ENCODE peak calls at places on chromosomes 16 and 17, in six cellular contexts. One of them, this sample, is unnamed.

GRCh38 chr16:880471-881171 is 80.1 kb upstream of the GNG13 start:
- DNase-seq in non-pigmented ciliary epithelial cell: no peak
- DNase-seq in fibroblast of the aortic adventitia: no peak
- DNase-seq in upper lobe of right lung: no peak
- DNase-seq in mesenchymal stem cell: no peak
- DNase-seq in hepatocyte: no peak
- DNase-seq in this sample: peak; percentile 64

GRCh38 chr16:3859875-3860274 is 20.6 kb downstream of the CREBBP start:
- DNase-seq in mesenchymal stem cell: no peak
- DNase-seq in hepatocyte: no peak
- DNase-seq in non-pigmented ciliary epithelial cell: no peak
- DNase-seq in fibroblast of the aortic adventitia: no peak
- DNase-seq in upper lobe of right lung: no peak
- DNase-seq in this sample: no peak

GRCh38 chr17:42087736-42088705 is 10.3 kb downstream of the ZNF385C start:
- DNase-seq in fibroblast of the aortic adventitia: no peak
- DNase-seq in non-pigmented ciliary epithelial cell: no peak
- DNase-seq in mesenchymal stem cell: no peak
- DNase-seq in hepatocyte: no peak
- DNase-seq in upper lobe of right lung: no peak
- DNase-seq in this sample: no peak

GRCh38 chr17:77489898-77490265 is 349.1 kb downstream of the SEC14L1 start:
- DNase-seq in hepatocyte: no peak
- DNase-seq in upper lobe of right lung: peak; percentile 68
- DNase-seq in mesenchymal stem cell: no peak
- DNase-seq in non-pigmented ciliary epithelial cell: no peak
- DNase-seq in fibroblast of the aortic adventitia: peak; percentile 70
- DNase-seq in this sample: peak; percentile 93

GRCh38 chr17:5711344-5711743 is 127.0 kb upstream of the NLRP1 start:
- DNase-seq in fibroblast of the aortic adventitia: no peak
- DNase-seq in hepatocyte: no peak
- DNase-seq in mesenchymal stem cell: no peak
- DNase-seq in upper lobe of right lung: no peak
- DNase-seq in non-pigmented ciliary epithelial cell: no peak
- DNase-seq in this sample: no peak

GRCh38 chr17:41530062-41531048 is 2.2 kb upstream of the KRT19 start:
- DNase-seq in hepatocyte: peak; percentile 91
- DNase-seq in mesenchymal stem cell: peak; percentile 96
- DNase-seq in non-pigmented ciliary epithelial cell: peak; percentile 83
- DNase-seq in fibroblast of the aortic adventitia: peak; percentile 97
- DNase-seq in upper lobe of right lung: no peak
- DNase-seq in this sample: no peak

GRCh38 chr17:64938925-64939474 is 19.7 kb upstream of the LRRC37A3 start:
- DNase-seq in non-pigmented ciliary epithelial cell: no peak
- DNase-seq in upper lobe of right lung: peak; percentile 84
- DNase-seq in mesenchymal stem cell: peak; percentile 37
- DNase-seq in hepatocyte: peak; percentile 58
- DNase-seq in fibroblast of the aortic adventitia: peak; percentile 37
- DNase-seq in this sample: peak; percentile 86

GRCh38 chr17:17565471-17566365 is 25.8 kb downstream of the PEMT start:
- DNase-seq in mesenchymal stem cell: no peak
- DNase-seq in hepatocyte: no peak
- DNase-seq in fibroblast of the aortic adventitia: peak; percentile 69
- DNase-seq in upper lobe of right lung: no peak
- DNase-seq in non-pigmented ciliary epithelial cell: no peak
- DNase-seq in this sample: no peak

GRCh38 chr17:69561462-69561861 is 147.0 kb downstream of the MAP2K6 start:
- DNase-seq in non-pigmented ciliary epithelial cell: no peak
- DNase-seq in upper lobe of right lung: no peak
- DNase-seq in fibroblast of the aortic adventitia: no peak
- DNase-seq in hepatocyte: no peak
- DNase-seq in mesenchymal stem cell: no peak
- DNase-seq in this sample: no peak

GRCh38 chr16:24046442-24046841 is 209.7 kb upstream of the CACNG3 start:
- DNase-seq in mesenchymal stem cell: no peak
- DNase-seq in non-pigmented ciliary epithelial cell: no peak
- DNase-seq in hepatocyte: no peak
- DNase-seq in upper lobe of right lung: no peak
- DNase-seq in fibroblast of the aortic adventitia: no peak
- DNase-seq in this sample: no peak

GRCh38 chr17:40298726-40299125 is 10.3 kb upstream of the RARA start:
- DNase-seq in non-pigmented ciliary epithelial cell: no peak
- DNase-seq in mesenchymal stem cell: no peak
- DNase-seq in hepatocyte: no peak
- DNase-seq in upper lobe of right lung: no peak
- DNase-seq in fibroblast of the aortic adventitia: peak; percentile 85
- DNase-seq in this sample: no peak

GRCh38 chr17:6630390-6630789 is 10.1 kb downstream of the KIAA0753 start:
- DNase-seq in mesenchymal stem cell: no peak
- DNase-seq in fibroblast of the aortic adventitia: no peak
- DNase-seq in upper lobe of right lung: no peak
- DNase-seq in hepatocyte: no peak
- DNase-seq in non-pigmented ciliary epithelial cell: no peak
- DNase-seq in this sample: no peak

GRCh38 chr16:49776085-49776501 is 79.8 kb downstream of the ZNF423 start:
- DNase-seq in non-pigmented ciliary epithelial cell: no peak
- DNase-seq in hepatocyte: no peak
- DNase-seq in mesenchymal stem cell: peak; percentile 18
- DNase-seq in fibroblast of the aortic adventitia: no peak
- DNase-seq in upper lobe of right lung: no peak
- DNase-seq in this sample: no peak

GRCh38 chr16:74742051-74742481 is 32.6 kb downstream of the FA2H start:
- DNase-seq in non-pigmented ciliary epithelial cell: no peak
- DNase-seq in mesenchymal stem cell: peak; percentile 18
- DNase-seq in hepatocyte: no peak
- DNase-seq in fibroblast of the aortic adventitia: peak; percentile 41
- DNase-seq in upper lobe of right lung: no peak
- DNase-seq in this sample: peak; percentile 53

GRCh38 chr16:31487720-31488629 is 5.1 kb downstream of the SLC5A2 start:
- DNase-seq in hepatocyte: peak; percentile 82
- DNase-seq in non-pigmented ciliary epithelial cell: no peak
- DNase-seq in fibroblast of the aortic adventitia: peak; percentile 10
- DNase-seq in mesenchymal stem cell: peak; percentile 41
- DNase-seq in upper lobe of right lung: peak; percentile 91
- DNase-seq in this sample: peak; percentile 84

GRCh38 chr16:50266337-50267091 is at the start of gene ADCY7:
- DNase-seq in fibroblast of the aortic adventitia: peak; percentile 71
- DNase-seq in non-pigmented ciliary epithelial cell: peak; percentile 41
- DNase-seq in mesenchymal stem cell: peak; percentile 85
- DNase-seq in hepatocyte: peak; percentile 83
- DNase-seq in upper lobe of right lung: peak; percentile 88
- DNase-seq in this sample: peak; percentile 94